ENCODE peak calls at places on chromosome 19, in four cellular contexts. D is GM12878, E is HepG2, Q is K562. W is an unnamed sample.

GRCh38 chr19:14300281-14300680 is 81.0 kb upstream of the ADGRE5 start:
- DNase-seq in Q (peak; percentile 39), D (no peak), E (no peak), W (no peak)

GRCh38 chr19:16330811-16331690 is 6.4 kb downstream of the KLF2 start:
- DNase-seq in E (no peak), Q (no peak), D (no peak), W (no peak)

GRCh38 chr19:14418743-14419037 is 451 bp downstream of the DDX39A start:
- DNase-seq in Q (no peak), E (no peak), D (no peak), W (no peak)

GRCh38 chr19:41296323-41296935 is 13.5 kb upstream of the CCDC97 start:
- DNase-seq in Q (no peak), D (no peak), E (no peak), W (no peak)

GRCh38 chr19:42683917-42684513 is 56.3 kb downstream of the PSG3 start:
- DNase-seq in D (no peak), E (peak; percentile 5), Q (peak; percentile 40), W (no peak)

GRCh38 chr19:4773047-4773640 is 18.4 kb upstream of the FEM1A start:
- DNase-seq in D (peak; percentile 25), Q (no peak), E (no peak), W (no peak)

GRCh38 chr19:43956827-43957226 is 5.8 kb downstream of the ZNF221 start:
- DNase-seq in E (no peak), Q (no peak), D (no peak), W (no peak)

GRCh38 chr19:15936173-15936572 is 1.8 kb upstream of the CYP4F11 start:
- DNase-seq in D (no peak), Q (no peak), E (no peak), W (no peak)

GRCh38 chr19:15093001-15093400 is 11.0 kb downstream of the OR1I1 start:
- DNase-seq in D (no peak), Q (no peak), E (no peak), W (no peak)

GRCh38 chr19:5536337-5536894 is 31.3 kb downstream of the TINCR start:
- DNase-seq in Q (peak; percentile 26), D (no peak), E (no peak), W (peak; percentile 80)

GRCh38 chr19:862529-863304 is 3.3 kb downstream of the CFD start:
- DNase-seq in E (no peak), D (peak; percentile 12), Q (peak; percentile 91), W (peak; percentile 51)

GRCh38 chr19:42498387-42498786 is 29.9 kb downstream of the CEACAM1 start:
- DNase-seq in E (peak; percentile 56), Q (no peak), D (no peak), W (no peak)

GRCh38 chr19:35904312-35905068 is 2.2 kb downstream of the HCST start:
- DNase-seq in D (no peak), E (no peak), Q (no peak), W (no peak)

GRCh38 chr19:16268676-16269319 is 55.8 kb upstream of the KLF2 start:
- DNase-seq in Q (no peak), D (no peak), E (no peak), W (no peak)

GRCh38 chr19:36125557-36125956 is 10.3 kb downstream of the TBCB start:
- DNase-seq in Q (no peak), D (no peak), E (no peak), W (no peak)

GRCh38 chr19:14390548-14390947 is 9.3 kb downstream of the ADGRE5 start:
- DNase-seq in E (no peak), Q (no peak), D (no peak), W (no peak)

GRCh38 chr19:13060964-13061927 is 41.4 kb downstream of the LYL1 start:
- DNase-seq in D (peak; percentile 11), E (peak; percentile 70), Q (peak; percentile 89), W (peak; percentile 89)

GRCh38 chr19:47331931-47332547 is at the start of gene C5AR2:
- DNase-seq in Q (no peak), E (no peak), D (no peak), W (no peak)

GRCh38 chr19:18966304-18966703 is 25.3 kb upstream of the HOMER3 start:
- DNase-seq in Q (no peak), D (no peak), E (no peak), W (no peak)

GRCh38 chr19:47434088-47434487 is 14.8 kb upstream of the MEIS3 start:
- DNase-seq in E (no peak), Q (no peak), D (no peak), W (no peak)

GRCh38 chr19:19297759-19298158 is 22.6 kb downstream of the SUGP1 start:
- DNase-seq in D (no peak), E (no peak), Q (no peak), W (peak; percentile 5)

GRCh38 chr19:11102944-11103343 is 13.7 kb downstream of the LDLR start:
- DNase-seq in D (no peak), Q (no peak), E (no peak), W (no peak)

GRCh38 chr19:39199025-39199424 is 2.3 kb downstream of the NCCRP1 start:
- DNase-seq in Q (no peak), D (no peak), E (peak; percentile 35), W (no peak)

GRCh38 chr19:32222594-32222993 is 122.8 kb upstream of the ZNF507 start:
- DNase-seq in Q (no peak), D (no peak), E (no peak), W (no peak)

GRCh38 chr19:46787331-46788100 is 878 bp downstream of the SLC1A5 start:
- DNase-seq in Q (peak; percentile 67), D (no peak), E (peak; percentile 54), W (peak; percentile 46)

GRCh38 chr19:50686310-50687032 is 33.1 kb downstream of the SHANK1 start:
- DNase-seq in E (no peak), Q (no peak), D (no peak), W (no peak)

GRCh38 chr19:6686628-6686975 is 16.6 kb upstream of the TNFSF14 start:
- DNase-seq in D (no peak), E (no peak), Q (no peak), W (no peak)

GRCh38 chr19:5360003-5360820 is 19.6 kb upstream of the PTPRS start:
- DNase-seq in D (no peak), E (no peak), Q (no peak), W (no peak)

GRCh38 chr19:33395561-33396550 is 22.3 kb downstream of the CEBPG start:
- DNase-seq in E (no peak), D (no peak), Q (no peak), W (no peak)

GRCh38 chr19:6593651-6594416 is 2.9 kb upstream of the CD70 start:
- DNase-seq in E (no peak), D (no peak), Q (no peak), W (no peak)

GRCh38 chr19:41821003-41821735 is 23.3 kb downstream of the LYPD4 start:
- DNase-seq in Q (peak; percentile 69), E (peak; percentile 41), D (peak; percentile 12), W (peak; percentile 78)

GRCh38 chr19:858284-858683 is 1.2 kb upstream of the CFD start:
- DNase-seq in E (no peak), D (no peak), Q (no peak), W (no peak)

GRCh38 chr19:29364224-29364726 is 151.3 kb upstream of the UQCRFS1 start:
- DNase-seq in D (no peak), Q (no peak), E (no peak), W (peak; percentile 1)
- TF ChIP-seq BHLHE40 in D (no peak), Q (no peak), E (no peak), W (no peak)

GRCh38 chr19:38135150-38135998 is 88.6 kb downstream of the DPF1 start:
- DNase-seq in E (no peak), Q (no peak), D (no peak), W (no peak)
- TF ChIP-seq FOXM1 in E (no peak), Q (no peak), D (no peak), W (no peak)

DNA sequence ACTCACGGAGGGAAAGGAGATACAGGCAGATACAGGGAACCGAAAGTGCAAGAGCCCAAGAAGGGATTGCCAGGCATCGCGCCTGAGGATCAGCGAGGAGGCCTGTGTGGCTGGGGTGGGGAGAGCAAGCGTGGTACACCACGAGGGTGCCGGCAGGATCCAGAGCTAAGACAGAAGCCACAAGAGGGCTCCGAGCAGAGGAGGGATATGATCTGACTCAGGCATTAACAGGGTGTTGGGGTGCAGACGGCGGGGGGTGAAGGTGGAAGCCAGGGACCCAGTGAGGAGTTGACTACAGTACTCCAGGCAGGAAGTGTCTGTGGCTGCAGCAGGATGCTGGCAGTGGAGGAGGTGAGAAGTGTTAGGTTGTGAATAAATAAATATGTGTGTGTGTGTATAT is 5.4 kb upstream of the PPP1R37 start:
- DNase-seq in Q (no peak), D (no peak), E (no peak), W (no peak)
- TF ChIP-seq FOXK2 in Q (no peak), D (no peak), E (no peak), W (no peak)

DNA sequence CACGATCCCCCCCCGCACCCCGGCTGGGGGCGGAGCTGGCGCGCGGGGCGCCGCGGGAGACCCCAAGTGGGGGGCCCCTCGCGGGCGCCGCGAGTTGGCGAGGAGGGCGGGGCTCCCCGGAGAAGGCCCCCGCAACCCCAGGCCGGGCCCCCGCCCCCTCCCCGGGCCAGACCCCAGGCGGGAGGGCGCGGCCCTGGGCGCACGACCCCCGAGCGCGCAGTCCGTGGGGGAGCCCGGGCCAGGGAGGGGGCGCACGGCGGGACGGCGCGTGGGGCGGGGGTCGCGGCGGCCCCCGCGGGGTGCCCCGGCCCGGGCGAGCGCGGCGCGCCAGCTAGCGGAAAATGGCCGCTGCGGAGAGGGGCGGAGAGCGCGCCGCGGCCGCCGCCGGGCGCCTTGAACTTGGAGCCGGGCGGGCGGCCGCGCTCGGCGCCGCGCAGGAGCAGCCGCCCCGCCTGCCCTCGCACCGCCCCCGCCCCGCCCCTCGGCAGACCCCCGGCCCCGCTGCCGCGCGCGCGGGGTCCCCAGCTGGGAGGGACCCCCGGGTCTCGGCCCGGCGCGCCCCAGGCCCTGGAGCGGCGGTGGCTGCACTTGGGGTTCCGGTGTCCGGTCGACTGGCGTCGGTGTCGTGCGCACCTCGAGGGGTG is 6.4 kb upstream of the NFIC start:
- DNase-seq in Q (peak; percentile 49), E (no peak), D (no peak), W (peak; percentile 69)
- TF ChIP-seq BHLHE40 in Q (no peak), E (no peak), D (no peak), W (no peak)